ENCODE peak calls at places on chromosomes 5 and 9, in five cellular contexts. Q is nephron progenitor cell; K is stimulated activated CD4-positive, alpha-beta T cell treated with anti-CD3 and anti-CD28 coated beads, TNF-alpha, amount 100 ng/mL, for 48 hours; C is NCI-H1092 treated with DMSO at 0.1 percent for 48 hours; I is memory B cell. M is an unnamed sample.

GRCh38 chr5:159341914-159342313 is 11.6 kb upstream of the IL12B start:
- DNase-seq in Q (no peak), C (no peak), K (peak; percentile 16), I (no peak), M (no peak)

GRCh38 chr5:145362261-145362660 is 472.9 kb downstream of the PRELID2 start:
- DNase-seq in Q (no peak), K (no peak), I (no peak), C (no peak), M (no peak)

GRCh38 chr9:72464819-72465218 is 56.6 kb upstream of the TMC1 start:
- DNase-seq in I (no peak), K (no peak), C (no peak), Q (no peak), M (no peak)

GRCh38 chr5:175741556-175741955 is 83.7 kb downstream of the HRH2 start:
- DNase-seq in Q (no peak), K (no peak), I (no peak), C (no peak), M (no peak)

GRCh38 chr5:96940586-96940985 is 4.7 kb downstream of the LNPEP start:
- DNase-seq in C (no peak), K (no peak), Q (no peak), I (no peak), M (no peak)

GRCh38 chr9:124869466-124869985 is 7.6 kb downstream of the ARPC5L start:
- DNase-seq in I (peak; percentile 45), C (no peak), Q (peak; percentile 53), K (no peak), M (no peak)

GRCh38 chr9:98256632-98257218 is 1.3 kb upstream of the TBC1D2 start:
- DNase-seq in I (no peak), Q (peak; percentile 16), K (peak; percentile 30), C (peak; percentile 29), M (no peak)

GRCh38 chr5:130836729-130837660 is 328.1 kb downstream of the HINT1 start:
- DNase-seq in K (no peak), C (no peak), I (no peak), Q (no peak), M (no peak)

GRCh38 chr9:93167185-93167584 is 16.8 kb upstream of the WNK2 start:
- DNase-seq in I (no peak), K (no peak), Q (no peak), C (no peak), M (no peak)

GRCh38 chr5:71719092-71719964 is at the start of gene CARTPT:
- DNase-seq in K (no peak), C (no peak), Q (peak; percentile 85), I (no peak), M (no peak)

GRCh38 chr9:92723801-92724323 is 40.8 kb downstream of the BICD2 start:
- DNase-seq in I (no peak), Q (no peak), K (no peak), C (no peak), M (no peak)

GRCh38 chr5:158814521-158814920 is 285.2 kb downstream of the EBF1 start:
- DNase-seq in Q (no peak), C (no peak), I (no peak), K (no peak), M (no peak)

GRCh38 chr5:115333164-115333563 is 36.7 kb upstream of the CCDC112 start:
- DNase-seq in K (no peak), C (no peak), Q (no peak), I (no peak), M (no peak)

GRCh38 chr9:33718987-33719386 is 76.4 kb upstream of the PRSS3 start:
- DNase-seq in C (no peak), I (no peak), K (no peak), Q (no peak), M (no peak)

GRCh38 chr9:79357620-79358019 is 214.1 kb upstream of the TLE4 start:
- DNase-seq in C (no peak), Q (no peak), K (no peak), I (no peak), M (no peak)

GRCh38 chr5:168681556-168682183 is 102.5 kb upstream of the PANK3 start:
- DNase-seq in I (no peak), K (no peak), Q (no peak), C (no peak), M (no peak)

GRCh38 chr5:177382423-177383029 is 1.7 kb upstream of the SLC34A1 start:
- DNase-seq in Q (no peak), I (no peak), C (peak; percentile 4), K (no peak), M (no peak)

GRCh38 chr5:163759000-163759730 is 253.7 kb downstream of the MAT2B start:
- DNase-seq in K (no peak), I (no peak), Q (no peak), C (no peak), M (no peak)

GRCh38 chr5:138752341-138752950 is 779 bp upstream of the CTNNA1 start:
- DNase-seq in K (no peak), Q (peak; percentile 20), I (no peak), C (no peak), M (no peak)

GRCh38 chr5:28301676-28302075 is 1263.3 kb upstream of the CDH9 start:
- DNase-seq in I (no peak), C (no peak), Q (no peak), K (no peak), M (no peak)

GRCh38 chr5:1343315-1343751 is 1.6 kb downstream of the CLPTM1L start:
- DNase-seq in C (no peak), Q (no peak), K (no peak), I (no peak), M (no peak)

GRCh38 chr5:144812770-144813169 is 642.1 kb downstream of the KCTD16 start:
- DNase-seq in I (no peak), C (no peak), Q (no peak), K (no peak), M (no peak)

GRCh38 chr5:167233507-167233906 is 1057.9 kb upstream of the WWC1 start:
- DNase-seq in Q (no peak), K (no peak), I (no peak), C (no peak), M (no peak)

GRCh38 chr5:116487045-116487444 is 87.6 kb downstream of the SEMA6A start:
- DNase-seq in Q (no peak), K (no peak), C (no peak), I (no peak), M (no peak)